ENCODE peak calls at places on chromosomes 1 and 21, in eight cellular contexts. D is RKO; A is MM.1S; Z is A172; V is NCI-H2029; T is epithelial cell of esophagus; M is stimulated activated CD4-positive, alpha-beta T cell treated with anti-CD3 and anti-CD28 coated beads, Interleukin-2, amount 100 ng/mL, for 24 hours; U is stimulated activated CD8-positive, alpha-beta memory T cell treated with anti-CD3 and anti-CD28 coated beads, Interleukin-2, amount 100 ng/mL, for 48 hours. H is an unnamed sample.

GRCh38 chr1:228010921-228011320 is 4.1 kb downstream of the WNT3A start:
- DNase-seq in D (no peak), A (no peak), Z (no peak), V (no peak), T (no peak), M (no peak), U (no peak), H (no peak)

GRCh38 chr1:147516157-147516917 is 25.0 kb upstream of the BCL9 start:
- DNase-seq in D (no peak), A (no peak), Z (no peak), V (no peak), T (peak), M (no peak), U (no peak), H (no peak)

GRCh38 chr1:41618871-41619270 is 134.4 kb upstream of the EDN2 start:
- DNase-seq in D (no peak), A (no peak), Z (no peak), V (no peak), T (no peak), M (no peak), U (no peak), H (no peak)

GRCh38 chr1:58013237-58013636 is 533.3 kb downstream of the OMA1 start:
- DNase-seq in D (no peak), A (no peak), Z (no peak), V (no peak), T (no peak), M (no peak), U (no peak), H (peak)

GRCh38 chr21:15250384-15250783 is 185.6 kb upstream of the NRIP1 start:
- DNase-seq in D (peak), A (no peak), Z (no peak), V (no peak), T (peak), M (no peak), U (no peak), H (no peak)

GRCh38 chr1:33099290-33100118 is 18.6 kb downstream of the AZIN2 start:
- DNase-seq in D (peak), A (peak), Z (peak), V (no peak), T (peak), M (peak), U (peak), H (peak)

GRCh38 chr1:71777094-71777493 is 505.2 kb downstream of the NEGR1 start:
- DNase-seq in D (no peak), A (no peak), Z (no peak), V (no peak), T (no peak), M (no peak), U (no peak), H (no peak)

GRCh38 chr1:11072216-11072917 is 12.5 kb upstream of the SRM start:
- DNase-seq in D (no peak), A (no peak), Z (no peak), V (no peak), T (no peak), M (no peak), U (no peak), H (no peak)

GRCh38 chr1:76179297-76179696 is 104.8 kb downstream of the ST6GALNAC3 start:
- DNase-seq in D (no peak), A (no peak), Z (no peak), V (no peak), T (no peak), M (no peak), U (no peak), H (no peak)

GRCh38 chr1:201085902-201086735 is 26.1 kb downstream of the CACNA1S start:
- DNase-seq in D (peak), A (peak), Z (peak), V (no peak), T (peak), M (peak), U (peak), H (peak)

GRCh38 chr21:40512590-40512989 is 334.4 kb downstream of the DSCAM start:
- DNase-seq in D (no peak), A (peak), Z (no peak), V (no peak), T (no peak), M (no peak), U (peak), H (no peak)

GRCh38 chr1:2786329-2787162 is 14.9 kb downstream of the TTC34 start:
- DNase-seq in D (no peak), A (peak), Z (no peak), V (no peak), T (no peak), M (peak), U (peak), H (no peak)

GRCh38 chr1:41610361-41610760 is 125.9 kb upstream of the EDN2 start:
- DNase-seq in D (no peak), A (no peak), Z (no peak), V (no peak), T (no peak), M (no peak), U (no peak), H (no peak)

GRCh38 chr1:1157914-1158710 is 15.6 kb upstream of the TTLL10 start:
- DNase-seq in D (peak), A (no peak), Z (no peak), V (peak), T (no peak), M (no peak), U (no peak), H (peak)

GRCh38 chr1:158053276-158053675 is 59.8 kb downstream of the KIRREL1 start:
- DNase-seq in D (no peak), A (no peak), Z (peak), V (no peak), T (peak), M (no peak), U (no peak), H (no peak)

GRCh38 chr1:236160540-236161127 is 18.3 kb downstream of the GPR137B start:
- DNase-seq in D (no peak), A (no peak), Z (no peak), V (no peak), T (no peak), M (no peak), U (no peak), H (no peak)

GRCh38 chr1:153881764-153882163 is 41.0 kb downstream of the GATAD2B start:
- DNase-seq in D (no peak), A (no peak), Z (peak), V (peak), T (no peak), M (no peak), U (no peak), H (no peak)

GRCh38 chr1:212482352-212483153 is 49.8 kb downstream of the NENF start:
- DNase-seq in D (no peak), A (no peak), Z (peak), V (no peak), T (no peak), M (no peak), U (no peak), H (peak)

GRCh38 chr1:34050711-34051485 is 114.1 kb downstream of the CSMD2 start:
- DNase-seq in D (no peak), A (peak), Z (no peak), V (no peak), T (no peak), M (no peak), U (no peak), H (no peak)

GRCh38 chr1:153773004-153773921 is 1.9 kb upstream of the SLC27A3 start:
- DNase-seq in D (no peak), A (no peak), Z (no peak), V (no peak), T (no peak), M (no peak), U (no peak), H (no peak)

GRCh38 chr1:12230549-12231275 is 882 bp downstream of the VPS13D start:
- DNase-seq in D (peak), A (no peak), Z (no peak), V (no peak), T (peak), M (peak), U (no peak), H (peak)

GRCh38 chr1:48878191-48878940 is 101.7 kb upstream of the BEND5 start:
- DNase-seq in D (peak), A (no peak), Z (peak), V (no peak), T (peak), M (no peak), U (no peak), H (peak)

GRCh38 chr1:37561096-37561793 is 4.5 kb downstream of the DNALI1 start:
- DNase-seq in D (no peak), A (no peak), Z (no peak), V (no peak), T (no peak), M (no peak), U (no peak), H (no peak)

GRCh38 chr1:200290010-200290685 is 119.7 kb downstream of the ZNF281 start:
- DNase-seq in D (peak), A (no peak), Z (no peak), V (no peak), T (no peak), M (no peak), U (no peak), H (peak)

GRCh38 chr21:22342855-22343254 is 1344.6 kb downstream of the NCAM2 start:
- DNase-seq in D (no peak), A (peak), Z (no peak), V (no peak), T (no peak), M (no peak), U (no peak), H (no peak)

GRCh38 chr1:16926491-16927195 is 4.9 kb downstream of the CROCC start:
- DNase-seq in D (no peak), A (no peak), Z (no peak), V (no peak), T (no peak), M (no peak), U (no peak), H (no peak)

GRCh38 chr1:42282024-42282579 is 52.9 kb downstream of the FOXJ3 start:
- DNase-seq in D (no peak), A (no peak), Z (peak), V (no peak), T (peak), M (no peak), U (no peak), H (no peak)

GRCh38 chr1:152109231-152109997 is 5.8 kb downstream of the TCHH start:
- DNase-seq in D (no peak), A (no peak), Z (no peak), V (no peak), T (peak), M (no peak), U (no peak), H (peak)

GRCh38 chr1:119702384-119702783 is 9.3 kb upstream of the PHGDH start:
- DNase-seq in D (peak), A (no peak), Z (peak), V (no peak), T (peak), M (no peak), U (no peak), H (peak)

GRCh38 chr1:44723064-44723463 is 7.9 kb downstream of the RNU5D-1 start:
- DNase-seq in D (no peak), A (no peak), Z (no peak), V (no peak), T (no peak), M (no peak), U (no peak), H (no peak)

GRCh38 chr1:4627353-4627752 is 27.1 kb upstream of the AJAP1 start:
- DNase-seq in D (no peak), A (no peak), Z (no peak), V (no peak), T (no peak), M (no peak), U (no peak), H (no peak)